ENCODE peak calls at places on chromosomes 13 and 19, in four cellular contexts. W is spleen, X is upper lobe of right lung, M is A549. L is an unnamed sample.

GRCh38 chr13:113291997-113292862 is 4.8 kb upstream of the LAMP1 start:
- DNase-seq in W (no peak), X (peak; percentile 83), M (no peak), L (no peak)

GRCh38 chr19:13689050-13689449 is 75.3 kb upstream of the MRI1 start:
- DNase-seq in W (no peak), X (no peak), M (no peak), L (no peak)

GRCh38 chr13:99766641-99767045 is 204.9 kb downstream of the ZIC5 start:
- DNase-seq in W (no peak), X (no peak), M (no peak), L (no peak)

GRCh38 chr13:33199282-33199850 is 86.2 kb downstream of the STARD13 start:
- DNase-seq in W (no peak), X (no peak), M (no peak), L (no peak)

GRCh38 chr19:14333101-14333871 is 48.0 kb upstream of the ADGRE5 start:
- DNase-seq in W (no peak), X (no peak), M (peak; percentile 73), L (no peak)

GRCh38 chr13:96426160-96426559 is 336.3 kb downstream of the HS6ST3 start:
- DNase-seq in W (no peak), X (no peak), M (no peak), L (no peak)

GRCh38 chr19:41860419-41861097 is 503 bp downstream of the RPS19 start:
- DNase-seq in W (no peak), X (no peak), M (no peak), L (no peak)

GRCh38 chr13:111005808-111006494 is 91.1 kb upstream of the ANKRD10 start:
- DNase-seq in W (peak; percentile 80), X (peak; percentile 64), M (no peak), L (no peak)

GRCh38 chr13:110307697-110308376 is 753 bp downstream of the COL4A2 start:
- DNase-seq in W (no peak), X (no peak), M (no peak), L (no peak)

DNA sequence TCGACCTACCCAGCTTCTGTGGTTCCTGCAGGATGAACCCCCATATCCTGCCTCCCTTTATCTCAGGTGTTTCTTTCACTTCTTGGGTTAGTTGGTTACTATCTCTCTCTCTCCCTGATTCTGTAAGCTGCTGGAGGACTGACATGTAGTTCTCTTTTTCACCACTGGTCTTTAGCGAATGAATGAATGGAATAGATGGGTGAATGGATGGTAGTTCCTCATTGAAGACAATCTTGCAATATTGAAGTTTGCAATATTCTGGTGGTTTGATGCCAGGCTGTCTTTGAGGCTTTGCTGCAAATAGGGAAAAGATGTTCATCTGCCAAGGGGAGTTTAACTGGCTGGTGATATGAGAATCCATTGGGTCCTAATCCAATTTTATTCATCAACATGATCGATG is 120.2 kb downstream of the UBL3 start:
- DNase-seq in W (no peak), X (no peak), M (no peak), L (no peak)
- TF ChIP-seq CTCF in W (no peak), X (no peak), M (no peak), L (no peak)

GRCh38 chr19:43425567-43426392 is 11.1 kb downstream of the TEX101 start:
- DNase-seq in W (no peak), X (no peak), M (no peak), L (no peak)
- TF ChIP-seq CTCF in W (no peak), X (peak; percentile 15), M (peak; percentile 79), L (no peak)

DNA sequence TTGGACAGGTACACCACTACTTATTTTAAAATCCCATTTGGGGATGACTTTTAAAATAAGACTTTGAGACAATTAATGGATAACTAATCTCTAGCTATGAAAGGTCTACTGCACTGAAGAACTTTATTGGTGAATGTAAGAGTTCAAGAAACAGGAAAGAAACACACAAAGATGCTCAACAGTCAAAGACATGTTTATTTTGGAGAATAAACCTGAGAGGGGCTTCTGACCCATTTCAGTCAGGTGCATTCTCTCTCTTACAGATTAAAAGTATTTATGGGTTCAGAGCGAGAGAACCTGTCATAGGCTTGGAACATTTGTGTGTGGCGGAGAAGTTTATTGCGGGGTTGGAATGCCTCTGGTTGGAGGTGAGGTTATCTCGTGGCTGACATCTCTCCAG is 94.3 kb upstream of the USP29 start:
- DNase-seq in W (no peak), X (no peak), M (no peak), L (no peak)
- TF ChIP-seq CTCF in W (no peak), X (no peak), M (no peak), L (no peak)

DNA sequence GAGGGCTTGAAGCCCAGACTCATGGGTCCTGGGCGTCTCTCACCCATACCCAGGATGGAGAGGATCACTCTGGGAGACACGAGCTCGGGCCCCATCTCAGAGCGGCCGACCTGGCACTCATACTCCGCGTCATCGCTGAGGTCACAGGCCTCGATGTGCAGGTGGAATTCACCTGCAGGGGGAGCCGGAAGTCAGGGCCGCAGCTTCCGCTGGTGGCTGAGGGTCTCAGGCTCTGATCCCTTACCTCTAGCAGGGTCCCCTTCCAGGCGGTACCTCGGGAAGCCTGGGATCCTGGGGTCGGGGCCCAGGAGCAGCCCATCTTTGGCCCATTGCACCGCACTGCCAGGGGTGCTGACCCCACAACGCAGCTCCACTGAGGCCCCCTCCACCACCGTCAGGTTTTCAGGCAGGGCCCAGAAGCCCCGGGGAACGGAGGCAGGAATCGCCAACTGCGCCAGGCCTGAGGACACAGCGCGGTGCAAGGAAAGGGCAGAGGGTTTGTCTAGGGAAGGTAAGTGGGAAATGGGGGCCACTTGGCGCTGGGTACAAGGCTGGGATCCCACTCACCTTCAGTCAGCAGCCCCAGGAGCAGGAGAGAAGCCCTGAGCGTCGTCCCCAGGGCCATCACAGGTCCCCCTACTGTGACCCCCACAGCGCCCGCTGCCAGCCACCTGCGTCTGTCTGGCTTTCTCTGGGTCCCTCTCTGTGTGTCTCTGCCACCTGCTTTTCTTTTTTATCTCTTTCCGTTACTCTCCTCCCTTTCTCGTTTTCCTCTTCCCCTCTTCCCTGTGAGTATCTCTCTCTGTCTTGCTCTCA is 883 bp downstream of the NPHS1 start:
- DNase-seq in W (no peak), X (no peak), M (no peak), L (no peak)
- TF ChIP-seq CTCF in W (no peak), X (no peak), M (no peak), L (no peak)

DNA sequence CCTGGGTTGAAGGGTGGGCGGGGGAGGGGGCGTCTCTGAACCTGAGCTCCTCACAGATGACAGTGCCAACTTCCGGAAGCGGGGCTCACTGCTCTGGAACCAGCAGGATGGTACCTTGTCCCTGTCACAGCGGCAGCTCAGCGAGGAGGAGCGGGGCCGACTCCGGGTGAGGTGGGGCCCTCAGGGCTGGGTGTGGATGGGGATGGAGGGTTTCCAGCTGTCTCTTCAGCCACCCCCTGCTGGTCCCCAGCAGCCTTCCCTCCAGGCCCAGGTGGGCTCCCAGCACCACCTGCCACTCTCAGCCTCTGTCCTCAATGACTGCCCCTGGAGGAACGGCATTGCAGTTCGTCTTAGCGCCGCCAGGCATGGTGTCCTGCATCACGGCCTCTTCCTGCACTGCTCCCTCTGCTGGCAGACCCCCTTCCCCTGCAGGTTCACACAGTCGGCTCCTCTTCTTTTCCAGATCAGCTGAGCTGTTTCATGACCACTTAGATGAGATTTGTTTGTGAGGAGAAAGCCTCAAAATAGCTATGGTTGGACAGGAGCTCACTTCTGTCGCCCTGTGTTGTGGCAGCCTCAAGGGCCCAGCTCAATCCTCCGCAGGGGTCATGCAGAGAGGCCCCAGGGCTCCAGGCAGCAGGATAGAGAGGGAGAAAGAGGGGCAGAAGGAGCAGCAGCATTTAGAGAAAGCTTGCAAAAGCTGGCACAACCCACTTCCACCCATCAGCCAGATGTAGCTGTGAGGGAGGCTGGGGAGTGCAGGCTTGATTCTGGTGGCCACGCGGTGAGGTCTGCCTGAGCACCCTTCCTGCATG is 2.5 kb upstream of the GARIN5A start:
- DNase-seq in W (peak; percentile 58), X (peak; percentile 63), M (peak; percentile 92), L (no peak)
- TF ChIP-seq CTCF in W (no peak), X (peak; percentile 26), M (peak; percentile 76), L (no peak)

GRCh38 chr19:28244966-28245365 is 968.0 kb downstream of the UQCRFS1 start:
- DNase-seq in W (no peak), X (no peak), M (no peak), L (no peak)

GRCh38 chr19:28239270-28239669 is 973.7 kb downstream of the UQCRFS1 start:
- DNase-seq in W (no peak), X (no peak), M (no peak), L (no peak)

GRCh38 chr19:28245937-28246336 is 967.0 kb downstream of the UQCRFS1 start:
- DNase-seq in W (no peak), X (no peak), M (no peak), L (no peak)

DNA sequence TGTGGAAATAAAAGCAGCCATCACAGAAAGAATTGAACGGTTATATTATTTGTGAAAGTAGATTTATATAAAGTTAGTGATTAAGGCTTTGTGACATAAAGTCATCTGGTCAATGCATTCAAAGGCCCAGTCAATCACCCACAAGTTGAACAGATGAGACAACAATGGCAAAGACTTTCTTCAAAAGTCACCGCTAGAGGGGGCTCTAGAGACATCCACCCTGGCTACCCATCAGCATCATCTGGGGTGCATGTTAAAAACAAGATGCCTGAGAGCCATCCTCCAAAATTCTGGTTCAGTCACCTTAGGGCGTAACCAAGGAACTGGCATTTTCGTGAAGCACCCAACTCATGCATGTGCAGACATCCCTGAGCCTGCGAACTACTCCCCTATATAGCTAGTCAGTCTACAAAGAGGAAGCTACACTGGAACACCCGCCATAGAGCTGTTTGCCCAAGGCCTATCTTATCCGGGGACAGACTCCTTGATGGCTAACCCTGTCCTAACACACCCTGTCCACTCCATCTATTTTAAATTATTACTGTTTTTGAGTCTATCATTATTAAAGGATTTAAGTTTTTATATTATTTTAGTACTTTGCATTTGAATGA is 970.5 kb downstream of the UQCRFS1 start:
- DNase-seq in W (no peak), X (no peak), M (peak; percentile 23), L (no peak)
- TF ChIP-seq CTCF in W (peak; percentile 50), X (peak; percentile 59), M (peak; percentile 30), L (no peak)